ENCODE peak calls at places on chromosomes 6 and 20, in six cellular contexts. F is esophagus squamous epithelium; P is activated T-cell treated with anti-CD3 and anti-CD28 coated beads for 1 hour; N is EH; L is ACHN; D is naive thymus-derived CD8-positive, alpha-beta T cell. G is an unnamed sample.

GRCh38 chr6:53168516-53169257 is 20.0 kb upstream of the GCM1 start:
- DNase-seq in P (no peak), F (no peak), L (peak; percentile 62), N (peak; percentile 88), D (no peak), G (no peak)

GRCh38 chr6:25652007-25652515 is at the start of gene SCGN:
- DNase-seq in F (no peak), L (peak; percentile 76), P (peak; percentile 12), D (peak; percentile 26), N (peak; percentile 60), G (peak; percentile 43)

GRCh38 chr6:169656626-169657610 is 44.9 kb downstream of the WDR27 start:
- DNase-seq in N (no peak), P (no peak), L (no peak), D (no peak), F (no peak), G (no peak)

GRCh38 chr6:143397229-143398222 is 53.0 kb downstream of the ADAT2 start:
- DNase-seq in N (peak; percentile 77), F (no peak), L (peak; percentile 79), D (no peak), P (no peak), G (peak; percentile 85)

GRCh38 chr6:4637691-4638433 is 138.3 kb upstream of the CDYL start:
- DNase-seq in P (no peak), L (peak; percentile 2), N (peak; percentile 74), D (no peak), F (no peak), G (no peak)

GRCh38 chr6:93801101-93801847 is 381.9 kb upstream of the EPHA7 start:
- DNase-seq in P (no peak), L (no peak), F (no peak), D (no peak), N (no peak), G (no peak)

GRCh38 chr6:33746651-33747100 is at the start of gene IP6K3:
- DNase-seq in N (no peak), P (no peak), L (no peak), F (no peak), D (no peak), G (no peak)

GRCh38 chr6:70398783-70399730 is 14.3 kb upstream of the FAM135A start:
- DNase-seq in F (no peak), P (no peak), N (peak; percentile 44), L (peak; percentile 94), D (no peak), G (peak; percentile 51)

GRCh38 chr6:28515676-28516075 is at the start of gene GPX6:
- DNase-seq in D (no peak), P (no peak), L (no peak), N (no peak), F (no peak), G (no peak)

GRCh38 chr6:70673054-70673453 is 5.4 kb downstream of the SMAP1 start:
- DNase-seq in P (no peak), D (no peak), N (peak; percentile 15), L (peak; percentile 1), F (no peak), G (no peak)

GRCh38 chr6:113500221-113500620 is 356.9 kb upstream of the MARCKS start:
- DNase-seq in L (no peak), F (no peak), D (no peak), N (no peak), P (no peak), G (no peak)

GRCh38 chr6:43119456-43119855 is 43.3 kb downstream of the PTK7 start:
- DNase-seq in L (no peak), D (no peak), F (no peak), P (no peak), N (peak; percentile 43), G (no peak)

GRCh38 chr6:138105880-138106664 is 1.1 kb downstream of the PERP start:
- DNase-seq in F (no peak), L (peak; percentile 19), D (no peak), P (no peak), N (peak; percentile 17), G (no peak)

GRCh38 chr20:13013411-13013810 is 4.6 kb downstream of the SPTLC3 start:
- DNase-seq in D (no peak), L (no peak), F (no peak), N (no peak), P (no peak), G (no peak)

GRCh38 chr6:43097502-43097901 is 21.4 kb downstream of the PTK7 start:
- DNase-seq in P (no peak), D (no peak), N (no peak), F (no peak), L (no peak), G (no peak)

GRCh38 chr6:166277021-166277420 is 31.2 kb downstream of the PRR18 start:
- DNase-seq in F (no peak), P (no peak), L (no peak), N (peak; percentile 8), D (no peak), G (no peak)

GRCh38 chr20:62642666-62643520 is 590 bp downstream of the SLCO4A1 start:
- DNase-seq in P (peak; percentile 52), N (peak; percentile 15), F (no peak), L (peak; percentile 25), D (peak; percentile 33), G (no peak)

GRCh38 chr6:72975346-72975745 is 249.9 kb downstream of the KHDC1L start:
- DNase-seq in N (peak; percentile 31), F (no peak), D (no peak), L (no peak), P (no peak), G (no peak)

GRCh38 chr20:54129350-54129749 is 44.4 kb downstream of the CYP24A1 start:
- DNase-seq in L (no peak), D (no peak), N (no peak), P (no peak), F (no peak), G (no peak)

GRCh38 chr6:118665011-118665410 is 13.6 kb upstream of the CEP85L start:
- DNase-seq in F (no peak), N (no peak), L (no peak), D (no peak), P (no peak), G (no peak)

GRCh38 chr20:54377992-54378773 is 97.2 kb upstream of the DOK5 start:
- DNase-seq in F (no peak), P (no peak), N (no peak), D (no peak), L (no peak), G (no peak)

GRCh38 chr6:120735641-120736040 is 598.6 kb downstream of the TBC1D32 start:
- DNase-seq in N (no peak), P (no peak), F (no peak), L (peak; percentile 21), D (no peak), G (no peak)

GRCh38 chr6:54878705-54879104 is 32.1 kb downstream of the FAM83B start:
- DNase-seq in D (no peak), L (peak; percentile 4), F (no peak), N (no peak), P (no peak), G (no peak)

GRCh38 chr6:10742251-10742650 is 5.4 kb upstream of the TMEM14B start:
- DNase-seq in P (no peak), L (no peak), D (no peak), N (no peak), F (no peak), G (no peak)

GRCh38 chr6:7787137-7787575 is 61.3 kb downstream of the BMP6 start:
- DNase-seq in F (no peak), P (no peak), N (peak; percentile 84), L (no peak), D (no peak), G (peak; percentile 35)

GRCh38 chr20:46584508-46584907 is 34.1 kb upstream of the OCSTAMP start:
- DNase-seq in N (no peak), D (no peak), F (no peak), L (no peak), P (no peak), G (no peak)

GRCh38 chr20:39109933-39110818 is 148.0 kb downstream of the DHX35 start:
- DNase-seq in L (no peak), N (no peak), P (no peak), D (no peak), F (no peak), G (no peak)

GRCh38 chr6:112801681-112802080 is 454.6 kb downstream of the RFPL4B start:
- DNase-seq in L (no peak), N (no peak), D (no peak), P (no peak), F (no peak), G (no peak)

GRCh38 chr6:14396826-14397517 is 279.4 kb downstream of the CD83 start:
- DNase-seq in P (no peak), D (no peak), L (no peak), F (no peak), N (peak; percentile 13), G (no peak)

GRCh38 chr6:43052842-43053544 is 658 bp downstream of the CUL7 start:
- DNase-seq in P (no peak), L (peak; percentile 26), F (no peak), N (peak; percentile 45), D (no peak), G (no peak)

G was measured in lung.